ENCODE peak calls at places on chromosomes 3 and 15, in seven cellular contexts. Q is progenitor cell of endocrine pancreas, N is GM12865, O is lower leg skin, I is type B pancreatic cell, X is heart right ventricle, J is psoas muscle. P is an unnamed sample.

GRCh38 chr3:102354818-102355515 is 79.8 kb upstream of the ZPLD1 start:
- DNase-seq in X (no peak), N (no peak), I (no peak), J (no peak), O (no peak), Q (no peak), P (no peak)

GRCh38 chr3:17424137-17424536 is 318.3 kb downstream of the TBC1D5 start:
- DNase-seq in Q (no peak), O (no peak), J (no peak), I (no peak), N (peak; percentile 5), X (no peak), P (no peak)

GRCh38 chr3:159911011-159911663 is 77.5 kb upstream of the IL12A start:
- DNase-seq in N (peak; percentile 78), Q (no peak), X (no peak), I (no peak), J (no peak), O (no peak), P (peak; percentile 32)

GRCh38 chr3:64680334-64680733 is 7.5 kb downstream of the ADAMTS9 start:
- DNase-seq in J (no peak), N (no peak), X (no peak), O (no peak), I (no peak), Q (no peak), P (no peak)

GRCh38 chr3:135849827-135850226 is 115.7 kb upstream of the PPP2R3A start:
- DNase-seq in Q (no peak), I (no peak), J (no peak), N (no peak), O (no peak), X (no peak), P (no peak)

GRCh38 chr3:172562881-172563835 is 39.9 kb upstream of the TNFSF10 start:
- DNase-seq in I (no peak), Q (no peak), O (no peak), J (no peak), X (no peak), N (peak; percentile 13), P (peak; percentile 63)

GRCh38 chr3:187130346-187131066 is 8.8 kb downstream of the RPL39L start:
- DNase-seq in X (no peak), Q (no peak), I (no peak), N (peak; percentile 72), J (no peak), O (no peak), P (peak; percentile 58)

GRCh38 chr15:36678308-36678707 is 98.9 kb downstream of the CDIN1 start:
- DNase-seq in N (no peak), O (no peak), J (no peak), X (no peak), I (no peak), Q (no peak), P (no peak)

GRCh38 chr15:89052474-89052873 is 35.8 kb upstream of the ABHD2 start:
- DNase-seq in O (peak; percentile 17), I (no peak), J (no peak), Q (no peak), N (no peak), X (no peak), P (no peak)

GRCh38 chr3:24242012-24242698 is 252.5 kb downstream of the THRB start:
- DNase-seq in O (no peak), Q (no peak), N (no peak), X (no peak), J (no peak), I (no peak), P (no peak)

GRCh38 chr15:22951381-22952280 is 28.5 kb downstream of the CYFIP1 start:
- DNase-seq in O (no peak), I (no peak), Q (no peak), N (no peak), X (peak; percentile 25), J (no peak), P (no peak)

GRCh38 chr15:37099321-37100108 is 834 bp downstream of the MEIS2 start:
- DNase-seq in I (no peak), O (no peak), N (peak; percentile 74), X (no peak), Q (no peak), J (peak; percentile 56), P (peak; percentile 15)

GRCh38 chr3:5019411-5020261 is 40.4 kb downstream of the BHLHE40 start:
- DNase-seq in I (no peak), O (peak; percentile 93), X (no peak), J (no peak), N (no peak), Q (no peak), P (peak; percentile 88)

GRCh38 chr3:28777806-28778475 is 429.3 kb upstream of the AZI2 start:
- DNase-seq in Q (no peak), O (no peak), J (no peak), X (peak; percentile 15), N (no peak), I (no peak), P (no peak)

GRCh38 chr15:68277131-68277604 is 377 bp upstream of the FEM1B start:
- DNase-seq in N (no peak), X (no peak), O (peak; percentile 89), Q (no peak), I (no peak), J (no peak), P (no peak)

GRCh38 chr3:192816274-192816853 is 89.0 kb upstream of the FGF12 start:
- DNase-seq in Q (no peak), I (no peak), N (peak; percentile 62), J (no peak), O (no peak), X (no peak), P (no peak)

GRCh38 chr3:4976109-4976508 is 3.1 kb upstream of the BHLHE40 start:
- DNase-seq in J (peak; percentile 67), N (peak; percentile 82), X (peak; percentile 34), Q (no peak), I (no peak), O (no peak), P (peak; percentile 83)

GRCh38 chr15:68512052-68512451 is 66.7 kb upstream of the CORO2B start:
- DNase-seq in Q (no peak), X (no peak), I (no peak), N (no peak), J (no peak), O (peak; percentile 52), P (no peak)

GRCh38 chr15:78325092-78325843 is 14.9 kb upstream of the CRABP1 start:
- DNase-seq in I (no peak), O (no peak), N (no peak), Q (no peak), X (peak; percentile 33), J (no peak), P (no peak)

GRCh38 chr3:167861649-167862048 is 126.1 kb downstream of the SERPINI1 start:
- DNase-seq in N (no peak), J (no peak), Q (no peak), X (no peak), O (no peak), I (no peak), P (no peak)

GRCh38 chr3:40055361-40055760 is 246.0 kb downstream of the MYRIP start:
- DNase-seq in X (no peak), I (no peak), O (no peak), J (no peak), N (no peak), Q (no peak), P (no peak)

GRCh38 chr15:40595773-40596172 is 1.7 kb downstream of the KNL1 start:
- DNase-seq in N (no peak), O (no peak), X (no peak), Q (no peak), I (no peak), J (no peak), P (no peak)

DNA sequence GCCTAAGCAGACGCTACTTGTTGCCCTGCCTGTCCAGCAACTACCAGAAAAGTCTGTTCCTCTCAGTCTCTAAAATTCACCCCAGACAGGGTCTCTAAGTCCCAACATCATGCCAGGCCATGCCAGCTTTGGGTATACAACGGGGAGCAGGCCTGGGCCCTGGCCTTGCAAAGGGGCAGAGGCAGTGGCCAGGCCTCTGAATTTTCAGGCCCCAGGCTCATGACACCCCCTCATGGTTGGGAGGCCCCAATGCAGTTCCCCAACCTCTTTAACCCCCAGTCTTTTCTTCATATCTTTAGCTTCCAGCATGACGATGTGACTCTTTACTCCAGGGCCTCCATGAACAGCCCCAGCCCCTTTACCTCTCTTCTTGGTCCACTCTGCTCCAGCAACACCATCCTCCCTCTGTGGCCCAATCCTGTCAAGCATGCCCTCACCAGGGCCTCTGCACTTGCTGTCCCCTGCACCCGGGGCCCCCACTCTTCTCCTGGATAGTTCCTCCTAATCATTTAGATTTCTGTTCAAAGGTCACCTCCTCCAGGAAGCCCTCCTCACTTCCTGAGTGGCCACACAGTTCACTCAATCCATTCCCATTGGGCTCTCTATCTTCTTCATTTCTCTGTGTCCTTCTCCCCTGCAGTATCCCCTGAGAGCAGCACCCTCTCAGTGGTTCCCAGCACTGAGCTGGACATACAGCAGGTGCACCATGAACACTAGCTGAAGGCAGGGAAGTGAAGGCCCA is 4.8 kb downstream of the IQSEC1 start:
- DNase-seq in Q (no peak), X (no peak), I (no peak), N (no peak), J (no peak), O (no peak), P (no peak)
- TF ChIP-seq CTCF in Q (no peak), X (no peak), I (no peak), N (no peak), J (no peak), O (no peak), P (no peak)

DNA sequence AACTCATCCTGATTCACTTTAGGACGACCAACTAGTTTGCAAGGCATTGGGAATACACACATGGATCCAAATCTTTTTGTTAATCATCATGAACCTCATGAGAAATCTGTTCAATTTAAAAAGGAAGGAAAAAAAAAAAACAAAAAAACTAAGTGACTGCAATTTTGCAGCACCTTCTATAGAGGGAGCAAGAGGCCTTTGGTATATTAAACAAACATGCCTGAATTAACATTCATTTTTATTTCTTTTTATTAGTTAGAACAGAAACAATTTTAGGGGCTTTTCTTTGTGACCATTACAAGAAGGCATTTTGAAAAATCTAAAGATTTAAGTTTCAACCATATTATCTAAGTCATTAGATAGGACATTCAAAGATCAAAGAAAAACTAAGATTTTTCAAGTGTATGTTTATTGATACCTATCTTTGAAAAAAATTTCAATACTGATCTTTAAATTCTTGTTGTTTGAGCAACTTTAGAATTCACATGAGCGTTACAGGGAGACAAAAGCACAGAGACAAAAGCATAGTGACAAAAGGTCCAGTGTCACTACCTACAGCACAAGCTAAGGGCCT is 182.4 kb downstream of the CBLB start:
- DNase-seq in J (no peak), N (peak; percentile 19), X (no peak), O (no peak), Q (no peak), I (no peak), P (no peak)
- TF ChIP-seq CTCF in J (peak; percentile 79), N (peak; percentile 59), X (peak; percentile 79), O (no peak), Q (peak; percentile 86), I (peak; percentile 84), P (peak; percentile 89)

DNA sequence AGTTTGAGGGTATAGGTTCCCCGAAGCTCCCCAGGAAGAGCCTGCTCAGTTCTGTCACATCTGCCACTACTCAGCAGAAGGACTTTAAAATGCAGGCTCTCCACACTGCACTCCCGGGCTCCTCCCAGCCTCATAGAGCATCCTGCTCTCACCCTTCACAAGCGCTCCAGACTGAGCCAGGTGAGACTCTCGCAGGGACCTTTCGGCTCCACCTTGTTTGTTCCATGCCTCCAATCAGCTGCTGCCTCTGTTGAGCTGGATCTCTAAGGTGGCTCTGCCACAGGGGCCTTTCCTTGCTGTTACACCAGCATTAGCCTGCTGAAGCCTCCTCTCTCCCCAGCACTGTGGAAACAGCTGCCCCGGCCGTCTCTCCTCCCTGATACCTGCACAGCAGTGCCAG is 56.1 kb downstream of the SLCO3A1 start:
- DNase-seq in N (no peak), O (peak; percentile 72), I (no peak), J (no peak), Q (no peak), X (no peak), P (no peak)
- TF ChIP-seq CTCF in N (no peak), O (no peak), I (no peak), J (no peak), Q (no peak), X (no peak), P (no peak)

GRCh38 chr15:73992594-73992898 is 451 bp upstream of the STOML1 start:
- DNase-seq in J (no peak), O (no peak), X (no peak), I (no peak), N (no peak), Q (no peak), P (no peak)
- TF ChIP-seq CTCF in J (no peak), O (no peak), X (peak; percentile 6), I (no peak), N (no peak), Q (no peak), P (peak; percentile 53)

P was measured in activated CD8-positive, alpha-beta T cell treated with anti-CD3 and anti-CD28 coated beads for 36 hours.